ENCODE peak calls at places on chromosomes 11 and 22, in four cellular contexts. M is GM12892, H is transverse colon, U is K562. K is an unnamed sample.

GRCh38 chr11:86811637-86812321 is 11.4 kb downstream of the PRSS23 start:
- DNase-seq in U (no peak), H (no peak), M (no peak), K (no peak)

GRCh38 chr11:10858505-10859360 is 880 bp upstream of the ZBED5 start:
- DNase-seq in H (peak), U (peak), M (no peak), K (peak)

GRCh38 chr22:19019029-19019678 is 83.1 kb upstream of the PRODH start:
- DNase-seq in U (peak), M (no peak), H (no peak), K (no peak)

GRCh38 chr22:47724751-47725150 is 962.3 kb downstream of the TBC1D22A start:
- DNase-seq in M (no peak), U (no peak), H (no peak), K (no peak)

GRCh38 chr11:32210601-32211000 is 119.7 kb downstream of the RCN1 start:
- DNase-seq in M (no peak), U (no peak), H (no peak), K (no peak)

GRCh38 chr22:50272103-50272782 is 2.1 kb upstream of the MAPK11 start:
- DNase-seq in H (no peak), M (no peak), U (no peak), K (no peak)

GRCh38 chr11:128776434-128777284 is 82.8 kb downstream of the FLI1 start:
- DNase-seq in U (peak), M (peak), H (no peak), K (no peak)

GRCh38 chr22:45680932-45681700 is 9.5 kb downstream of the ATXN10 start:
- DNase-seq in M (no peak), U (no peak), H (no peak), K (no peak)

GRCh38 chr22:17230239-17230638 is 11.0 kb upstream of the ADA2 start:
- DNase-seq in H (no peak), M (no peak), U (no peak), K (no peak)

GRCh38 chr11:76798202-76798581 is 15.0 kb downstream of the TSKU start:
- DNase-seq in H (no peak), U (no peak), M (no peak), K (no peak)

GRCh38 chr11:44498524-44498923 is 66.9 kb upstream of the CD82 start:
- DNase-seq in H (no peak), U (no peak), M (no peak), K (no peak)

GRCh38 chr11:123062892-123063395 is 1.0 kb upstream of the HSPA8 start:
- DNase-seq in H (no peak), M (no peak), U (peak), K (no peak)

GRCh38 chr11:47220401-47220821 is 5.6 kb downstream of the DDB2 start:
- DNase-seq in M (no peak), U (peak), H (no peak), K (no peak)

GRCh38 chr11:29272019-29272654 is 744.7 kb downstream of the KCNA4 start:
- DNase-seq in M (no peak), H (no peak), U (no peak), K (no peak)

GRCh38 chr11:124277207-124277606 is 21.0 kb downstream of the OR8G5 start:
- DNase-seq in M (no peak), U (no peak), H (no peak), K (no peak)

GRCh38 chr11:59938132-59938531 is at the start of gene OOSP1:
- DNase-seq in H (no peak), U (no peak), M (no peak), K (no peak)

GRCh38 chr11:66363805-66364535 is 7.6 kb downstream of the SLC29A2 start:
- DNase-seq in M (peak), U (peak), H (peak), K (no peak)

GRCh38 chr22:38335077-38335476 is 17.8 kb upstream of the CSNK1E start:
- DNase-seq in M (no peak), H (no peak), U (no peak), K (no peak)
- TF ChIP-seq POLR2AphosphoS5 in M (no peak), H (no peak), U (no peak), K (no peak)

GRCh38 chr11:103894034-103894433 is 142.4 kb upstream of the DDI1 start:
- DNase-seq in U (no peak), H (no peak), M (no peak), K (no peak)

GRCh38 chr11:103894673-103895072 is 141.8 kb upstream of the DDI1 start:
- DNase-seq in U (no peak), M (no peak), H (no peak), K (no peak)

GRCh38 chr11:103893366-103893765 is 143.1 kb upstream of the DDI1 start:
- DNase-seq in M (no peak), H (no peak), U (no peak), K (no peak)

GRCh38 chr11:103890654-103891053 is 145.8 kb upstream of the DDI1 start:
- DNase-seq in M (no peak), U (no peak), H (no peak), K (no peak)

GRCh38 chr11:103892603-103893002 is 143.8 kb upstream of the DDI1 start:
- DNase-seq in U (no peak), M (no peak), H (no peak), K (no peak)
- TF ChIP-seq POLR2AphosphoS5 in U (no peak), M (no peak), H (no peak), K (no peak)

DNA sequence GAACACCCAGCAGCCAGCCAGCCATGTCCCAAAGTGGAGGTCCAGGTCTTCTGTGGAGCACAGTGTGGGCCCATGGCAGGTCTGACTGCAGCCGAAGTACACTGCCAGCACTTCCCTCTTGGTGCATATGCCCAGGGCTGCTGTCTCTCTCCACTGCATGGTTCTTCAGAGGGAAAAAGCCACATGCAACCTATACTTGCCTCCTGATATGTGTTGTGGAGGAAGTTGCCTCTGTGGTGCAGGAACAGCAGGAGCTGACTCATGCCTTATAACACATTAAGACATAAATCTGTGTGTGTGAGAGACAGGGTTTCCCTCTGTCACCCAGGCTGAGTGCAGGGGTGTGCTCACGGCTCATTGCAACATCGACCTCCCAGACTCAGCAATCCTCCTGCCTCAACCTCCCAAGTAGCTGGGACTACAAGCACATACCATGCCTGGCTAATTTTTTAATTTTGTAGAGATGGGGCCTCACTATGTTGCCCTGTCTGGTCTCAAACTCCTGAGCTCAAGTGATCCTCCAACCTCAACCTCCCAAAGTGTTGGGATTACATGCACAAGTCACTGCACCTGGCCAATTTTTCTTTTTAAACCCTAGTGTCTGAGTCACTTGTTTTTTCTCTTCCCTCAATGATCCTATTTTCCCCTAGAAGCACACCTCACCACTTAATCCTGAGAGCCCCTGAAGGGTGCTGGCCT is 98.8 kb downstream of the MPPED2 start:
- DNase-seq in H (peak), M (no peak), U (no peak), K (no peak)
- TF ChIP-seq POLR2AphosphoS5 in H (no peak), M (no peak), U (no peak), K (no peak)

GRCh38 chr22:31748490-31748889 is 1.4 kb downstream of the PRR14L start:
- DNase-seq in H (no peak), M (no peak), U (peak), K (no peak)
- TF ChIP-seq POLR2AphosphoS5 in H (no peak), M (no peak), U (no peak), K (no peak)

K was measured in breast epithelium.